ENCODE peak calls at places on chromosomes 12 and 14, in nine cellular contexts. T, Q, I, R, K, V, U, F and D are unnamed samples.

GRCh38 chr14:35331605-35332516 is 39.7 kb downstream of the PSMA6 start:
- DNase-seq in F (peak), Q (no peak), V (peak), T (peak), K (peak), I (no peak), R (no peak), U (peak), D (peak)

GRCh38 chr14:103699261-103699661 is 16.0 kb downstream of the XRCC3 start:
- DNase-seq in T (no peak), I (no peak), K (no peak), U (no peak), V (no peak), R (no peak), Q (no peak), F (no peak), D (peak)

GRCh38 chr14:96088911-96089310 is 49.7 kb downstream of the C14orf132 start:
- DNase-seq in I (no peak), Q (no peak), U (no peak), F (no peak), V (no peak), R (no peak), T (no peak), K (no peak), D (no peak)

GRCh38 chr14:86057018-86057667 is 527.2 kb downstream of the FLRT2 start:
- DNase-seq in T (peak), U (peak), I (peak), V (no peak), K (no peak), F (peak), Q (no peak), R (peak), D (no peak)

GRCh38 chr12:31796270-31796951 is 67.6 kb upstream of the AMN1 start:
- DNase-seq in Q (no peak), U (no peak), R (no peak), K (no peak), F (no peak), I (no peak), V (no peak), T (no peak), D (no peak)

GRCh38 chr14:64232095-64232830 is 61.9 kb downstream of the ESR2 start:
- DNase-seq in T (peak), Q (no peak), R (no peak), I (no peak), F (peak), U (peak), V (no peak), K (no peak), D (no peak)

GRCh38 chr12:107396991-107397390 is 288.6 kb upstream of the PWP1 start:
- DNase-seq in V (no peak), U (peak), R (no peak), Q (no peak), K (no peak), I (no peak), F (peak), T (no peak), D (no peak)

GRCh38 chr12:114412825-114413749 is 7.1 kb upstream of the TBX5 start:
- DNase-seq in K (no peak), R (no peak), V (no peak), I (no peak), Q (no peak), F (no peak), T (no peak), U (no peak), D (no peak)

GRCh38 chr12:111343181-111343580 is 25.7 kb downstream of the PHETA1 start:
- DNase-seq in R (no peak), T (no peak), Q (no peak), V (no peak), I (no peak), F (no peak), K (no peak), U (no peak), D (no peak)

GRCh38 chr12:113997365-113997764 is 31.2 kb upstream of the RBM19 start:
- DNase-seq in Q (no peak), K (no peak), I (no peak), U (no peak), V (no peak), R (no peak), T (no peak), F (no peak), D (no peak)

GRCh38 chr12:14716848-14717444 is 20.5 kb upstream of the GUCY2C start:
- DNase-seq in V (peak), F (peak), T (peak), U (peak), K (peak), I (peak), R (peak), Q (no peak), D (no peak)

GRCh38 chr12:121796855-121797751 is 3.6 kb upstream of the RHOF start:
- DNase-seq in F (peak), T (peak), I (no peak), Q (peak), R (peak), U (peak), K (peak), V (peak), D (no peak)

GRCh38 chr12:61993734-61994345 is 266.4 kb upstream of the USP15 start:
- DNase-seq in K (no peak), I (no peak), Q (no peak), T (peak), U (peak), V (no peak), R (peak), F (peak), D (no peak)

GRCh38 chr12:49922349-49923034 is 18.8 kb upstream of the FAIM2 start:
- DNase-seq in T (no peak), R (no peak), I (no peak), Q (no peak), V (no peak), K (no peak), U (no peak), F (no peak), D (no peak)

GRCh38 chr14:72615511-72616121 is 278.3 kb downstream of the DPF3 start:
- DNase-seq in K (no peak), F (peak), U (peak), V (no peak), I (no peak), Q (peak), T (peak), R (no peak), D (peak)

GRCh38 chr14:32470161-32470705 is 141.1 kb downstream of the AKAP6 start:
- DNase-seq in F (no peak), U (no peak), I (no peak), K (no peak), R (no peak), T (no peak), V (no peak), Q (no peak), D (no peak)

GRCh38 chr14:55355922-55356321 is 55.7 kb downstream of the ATG14 start:
- DNase-seq in Q (peak), K (no peak), R (no peak), F (no peak), I (no peak), U (no peak), T (no peak), V (no peak), D (peak)

GRCh38 chr12:117188961-117189724 is 1.1 kb downstream of the FBXO21 start:
- DNase-seq in K (no peak), I (no peak), F (peak), Q (no peak), V (no peak), U (peak), T (peak), R (no peak), D (no peak)

GRCh38 chr12:113088971-113089756 is 32.6 kb downstream of the DTX1 start:
- DNase-seq in K (no peak), F (no peak), R (no peak), T (no peak), V (peak), U (no peak), Q (no peak), I (peak), D (no peak)

GRCh38 chr14:32421781-32422180 is 92.7 kb downstream of the AKAP6 start:
- DNase-seq in I (no peak), V (no peak), Q (no peak), U (no peak), K (no peak), R (no peak), T (no peak), F (peak), D (no peak)

GRCh38 chr14:89292579-89293348 is 124.3 kb downstream of the FOXN3 start:
- DNase-seq in R (no peak), T (no peak), F (no peak), Q (no peak), K (no peak), V (no peak), U (no peak), I (no peak), D (no peak)

GRCh38 chr12:99253068-99253467 is 394.5 kb upstream of the GARIN6 start:
- DNase-seq in I (no peak), K (no peak), Q (no peak), R (peak), F (no peak), U (no peak), T (no peak), V (no peak), D (no peak)
- TF ChIP-seq CTCF in I (no peak), K (no peak), Q (no peak), R (no peak), F (no peak), U (no peak), T (no peak), V (no peak), D (no peak)

GRCh38 chr12:1807107-1807478 is 13.3 kb upstream of the LRTM2 start:
- DNase-seq in R (no peak), U (no peak), K (no peak), F (no peak), V (no peak), I (no peak), T (no peak), Q (no peak), D (no peak)
- TF ChIP-seq CTCF in R (no peak), U (no peak), K (no peak), F (no peak), V (no peak), I (no peak), T (no peak), Q (no peak), D (no peak)

GRCh38 chr14:73953731-73954130 is 3.6 kb downstream of the COQ6 start:
- DNase-seq in V (no peak), I (no peak), R (no peak), Q (no peak), K (no peak), F (peak), T (no peak), U (no peak), D (no peak)

GRCh38 chr14:73949752-73950734 is at the start of the genes COQ6 and FAM161B:
- DNase-seq in Q (peak), I (peak), F (peak), R (peak), K (peak), T (peak), V (peak), U (peak), D (peak)

GRCh38 chr14:73961192-73961591 is 11.1 kb downstream of the COQ6 start:
- DNase-seq in I (no peak), V (no peak), T (no peak), K (no peak), F (no peak), Q (no peak), R (no peak), U (no peak), D (no peak)

GRCh38 chr14:73958591-73958990 is 8.5 kb downstream of the COQ6 start:
- DNase-seq in F (no peak), I (no peak), R (no peak), T (no peak), V (no peak), K (no peak), Q (no peak), U (no peak), D (no peak)

DNA sequence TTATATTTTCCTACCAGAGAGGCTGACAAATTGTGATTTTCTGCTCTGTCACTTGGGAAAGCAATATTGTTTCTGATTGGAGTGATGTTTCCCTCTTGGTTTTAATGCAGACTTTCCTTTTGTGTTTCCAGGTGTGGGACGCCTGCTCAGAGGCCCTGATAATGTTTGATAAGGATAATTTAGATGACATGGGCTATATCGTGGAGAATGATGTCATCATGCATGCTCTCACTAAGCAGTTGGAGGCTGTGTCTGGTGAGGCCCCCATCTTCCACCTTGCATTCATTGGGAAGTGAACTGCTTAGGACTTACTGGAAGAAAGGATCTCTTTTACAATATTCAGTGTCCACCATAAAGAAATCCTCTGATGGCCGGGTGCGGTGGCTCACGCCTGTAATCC is 5.6 kb downstream of the COQ6 start:
- DNase-seq in R (no peak), V (no peak), Q (no peak), T (no peak), I (no peak), U (no peak), K (no peak), F (no peak), D (no peak)
- TF ChIP-seq CTCF in R (no peak), V (no peak), Q (no peak), T (no peak), I (no peak), U (no peak), K (no peak), F (no peak), D (no peak)

GRCh38 chr12:75087656-75088055 is 122.0 kb downstream of the KCNC2 start:
- DNase-seq in K (no peak), I (no peak), U (peak), R (peak), T (no peak), Q (no peak), V (no peak), F (no peak), D (no peak)
- TF ChIP-seq CTCF in K (no peak), I (no peak), U (peak), R (no peak), T (no peak), Q (no peak), V (no peak), F (no peak), D (no peak)

GRCh38 chr12:29640589-29641345 is 143.0 kb downstream of the TMTC1 start:
- DNase-seq in U (peak), I (no peak), V (no peak), T (peak), K (no peak), Q (no peak), R (no peak), F (no peak), D (no peak)
- TF ChIP-seq CTCF in U (peak), I (no peak), V (no peak), T (peak), K (no peak), Q (no peak), R (peak), F (no peak), D (peak)

GRCh38 chr14:90905531-90905930 is 89.3 kb upstream of the TTC7B start:
- DNase-seq in I (no peak), U (no peak), K (no peak), T (no peak), F (no peak), R (no peak), Q (no peak), V (no peak), D (no peak)

GRCh38 chr14:90900712-90901111 is 84.5 kb upstream of the TTC7B start:
- DNase-seq in F (peak), R (no peak), V (no peak), T (peak), Q (no peak), I (no peak), U (peak), K (no peak), D (no peak)

GRCh38 chr14:90907178-90907577 is 90.9 kb upstream of the TTC7B start:
- DNase-seq in I (no peak), K (no peak), Q (no peak), U (no peak), T (no peak), F (no peak), R (no peak), V (no peak), D (no peak)

DNA sequence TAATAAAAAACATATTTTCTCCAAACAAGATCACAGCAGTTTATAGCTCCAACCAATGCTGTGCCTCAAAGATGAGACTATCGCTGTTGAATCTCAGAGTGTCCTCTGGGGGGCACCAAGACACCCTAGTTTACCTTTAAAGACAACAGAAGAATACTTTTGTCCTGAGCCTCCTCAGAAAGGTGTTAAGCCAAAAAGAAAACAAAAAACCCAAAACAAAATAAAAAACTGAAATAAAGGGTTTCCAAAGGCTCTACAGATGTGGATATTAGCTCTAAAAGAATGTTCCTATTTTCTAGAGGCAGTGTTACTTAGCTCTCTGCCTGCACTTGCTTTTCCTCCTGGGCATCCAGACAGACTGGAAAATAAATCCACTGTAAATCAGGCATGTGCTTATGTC is 86.9 kb upstream of the TTC7B start:
- DNase-seq in V (peak), F (peak), I (peak), U (peak), Q (no peak), R (peak), K (peak), T (peak), D (no peak)
- TF ChIP-seq CTCF in V (peak), F (peak), I (peak), U (peak), Q (peak), R (peak), K (peak), T (peak), D (peak)

DNA sequence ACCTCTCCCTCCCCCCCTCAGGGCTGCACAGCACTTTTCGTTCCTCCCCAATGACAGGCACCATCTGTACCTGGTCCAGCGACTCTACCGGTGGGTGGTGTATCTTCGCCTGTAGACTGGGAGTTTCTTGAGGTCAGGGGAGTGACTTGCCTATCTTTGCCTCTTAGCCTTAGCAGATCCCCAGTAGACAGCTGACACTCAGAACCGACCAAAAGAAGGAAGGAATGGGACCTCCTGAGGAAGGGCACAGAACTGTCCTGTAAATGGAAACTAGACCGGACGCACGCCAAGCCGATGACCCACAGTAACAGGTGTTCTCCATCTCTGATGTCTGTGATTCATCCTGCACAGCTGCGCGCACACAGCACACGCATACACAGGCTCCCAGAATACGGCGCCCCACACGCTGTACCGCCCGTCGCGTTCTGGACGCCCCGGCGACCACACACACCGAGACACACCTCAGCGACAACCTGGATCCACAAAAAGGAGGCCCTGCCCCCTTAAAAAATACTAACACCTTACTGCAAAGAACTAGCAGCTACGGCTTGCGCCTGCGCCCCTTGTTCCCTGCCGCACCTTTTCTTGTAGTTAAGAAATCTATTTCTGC is 673 bp upstream of the TTC9 start:
- DNase-seq in U (peak), Q (peak), V (peak), K (peak), T (peak), R (no peak), I (peak), F (no peak), D (no peak)
- TF ChIP-seq CTCF in U (no peak), Q (no peak), V (no peak), K (no peak), T (no peak), R (no peak), I (no peak), F (no peak), D (no peak)

GRCh38 chr14:46920542-46920941 is 269.0 kb upstream of the RPL10L start:
- DNase-seq in U (no peak), I (no peak), F (no peak), Q (no peak), R (no peak), V (no peak), T (no peak), K (no peak), D (no peak)
- TF ChIP-seq CTCF in U (no peak), I (peak), F (no peak), Q (no peak), R (no peak), V (no peak), T (peak), K (no peak), D (no peak)

GRCh38 chr14:23101986-23102625 is 2.7 kb downstream of the CIROP start:
- DNase-seq in T (no peak), K (no peak), V (no peak), I (no peak), U (no peak), Q (no peak), R (no peak), F (no peak), D (no peak)

GRCh38 chr14:23099212-23099861 is 4.0 kb downstream of the C14orf119 start:
- DNase-seq in T (no peak), F (no peak), R (no peak), V (no peak), K (peak), I (no peak), Q (no peak), U (no peak), D (no peak)

GRCh38 chr14:23103581-23103980 is 1.2 kb downstream of the CIROP start:
- DNase-seq in T (no peak), U (no peak), K (no peak), R (no peak), Q (no peak), F (no peak), V (no peak), I (no peak), D (no peak)

GRCh38 chr14:23102801-23103200 is 2.0 kb downstream of the CIROP start:
- DNase-seq in V (no peak), R (no peak), T (no peak), I (no peak), Q (no peak), U (no peak), K (no peak), F (no peak), D (no peak)

GRCh38 chr14:23101213-23101970 is 3.4 kb downstream of the CIROP start:
- DNase-seq in K (no peak), T (no peak), I (no peak), U (no peak), R (no peak), Q (no peak), V (no peak), F (no peak), D (no peak)
- TF ChIP-seq CTCF in K (no peak), T (no peak), I (no peak), U (no peak), R (no peak), Q (no peak), V (no peak), F (no peak), D (no peak)

GRCh38 chr14:80587096-80587724 is 354.3 kb downstream of the CEP128 start:
- DNase-seq in K (no peak), Q (no peak), V (no peak), U (peak), I (peak), F (peak), T (peak), R (peak), D (no peak)

GRCh38 chr14:80584638-80585505 is 356.7 kb downstream of the CEP128 start:
- DNase-seq in I (no peak), R (peak), F (no peak), U (no peak), V (no peak), Q (no peak), K (no peak), T (no peak), D (no peak)

GRCh38 chr14:80585506-80585835 is 356.1 kb downstream of the CEP128 start:
- DNase-seq in F (no peak), T (peak), Q (no peak), U (peak), K (no peak), V (no peak), I (no peak), R (peak), D (no peak)

GRCh38 chr14:80586116-80586515 is 355.4 kb downstream of the CEP128 start:
- DNase-seq in Q (no peak), U (no peak), V (no peak), T (no peak), K (no peak), F (no peak), I (no peak), R (peak), D (no peak)
- TF ChIP-seq CTCF in Q (no peak), U (no peak), V (no peak), T (no peak), K (no peak), F (no peak), I (no peak), R (no peak), D (no peak)